ENCODE peak calls at places on chromosomes 16 and 17, in four cellular contexts. N is fibroblast of lung, X is GM23338, A is astrocyte. R is an unnamed sample.

GRCh38 chr16:19884021-19884485 is 595 bp downstream of the GPRC5B start:
- DNase-seq in N (no peak), X (peak), A (no peak), R (no peak)

GRCh38 chr16:50102046-50102756 is 36.4 kb downstream of the HEATR3 start:
- DNase-seq in N (peak), X (no peak), A (peak), R (peak)

GRCh38 chr17:45311406-45311761 is 5.4 kb downstream of the MAP3K14 start:
- DNase-seq in N (no peak), X (no peak), A (no peak), R (no peak)

GRCh38 chr16:51898872-51899271 is 648.1 kb downstream of the TOX3 start:
- DNase-seq in N (no peak), X (no peak), A (no peak), R (no peak)

GRCh38 chr17:81241648-81242420 is 2.7 kb downstream of the NDUFAF8 start:
- DNase-seq in N (peak), X (peak), A (no peak), R (no peak)

GRCh38 chr17:74123866-74124265 is 79.6 kb upstream of the RPL38 start:
- DNase-seq in N (no peak), X (no peak), A (no peak), R (no peak)

GRCh38 chr16:69311533-69312388 is 611 bp downstream of the VPS4A start:
- DNase-seq in N (peak), X (peak), A (no peak), R (no peak)

GRCh38 chr16:69724981-69725479 is 1.3 kb downstream of the NQO1 start:
- DNase-seq in N (no peak), X (peak), A (no peak), R (no peak)

GRCh38 chr17:80260791-80261158 is at the start of gene RNF213:
- DNase-seq in N (peak), X (peak), A (no peak), R (no peak)

GRCh38 chr16:85004587-85005205 is 6.6 kb downstream of the ZDHHC7 start:
- DNase-seq in N (peak), X (no peak), A (peak), R (peak)

GRCh38 chr17:45221081-45221996 is at the start of gene FMNL1:
- DNase-seq in N (no peak), X (peak), A (no peak), R (no peak)

GRCh38 chr17:82445542-82445941 is 5.0 kb downstream of the CYBC1 start:
- DNase-seq in N (no peak), X (no peak), A (no peak), R (no peak)

GRCh38 chr16:46808997-46809396 is 22.0 kb downstream of the C16orf87 start:
- DNase-seq in N (no peak), X (no peak), A (no peak), R (no peak)

GRCh38 chr17:51046527-51047384 is 73.9 kb downstream of the SPAG9 start:
- DNase-seq in N (peak), X (peak), A (peak), R (no peak)

GRCh38 chr17:55436224-55437164 is 14.9 kb upstream of the MMD start:
- DNase-seq in N (no peak), X (no peak), A (no peak), R (no peak)

GRCh38 chr17:81000631-81001357 is 9.2 kb downstream of the CHMP6 start:
- DNase-seq in N (no peak), X (no peak), A (no peak), R (no peak)

GRCh38 chr16:49698416-49698815 is 157.5 kb downstream of the ZNF423 start:
- DNase-seq in N (peak), X (peak), A (peak), R (no peak)

GRCh38 chr17:82367724-82368524 is 3.6 kb upstream of the UTS2R start:
- DNase-seq in N (no peak), X (peak), A (no peak), R (no peak)

GRCh38 chr16:49013727-49014080 is 267.9 kb downstream of the CBLN1 start:
- DNase-seq in N (no peak), X (no peak), A (no peak), R (no peak)

GRCh38 chr17:30476726-30477082 is 504 bp upstream of the GOSR1 start:
- DNase-seq in N (no peak), X (peak), A (peak), R (no peak)

GRCh38 chr16:57355898-57356414 is 2.6 kb upstream of the CCL22 start:
- DNase-seq in N (no peak), X (no peak), A (no peak), R (no peak)

GRCh38 chr17:78785663-78786057 is 3.6 kb upstream of the CYTH1 start:
- DNase-seq in N (no peak), X (peak), A (no peak), R (no peak)

GRCh38 chr16:2468725-2469398 is 2.2 kb upstream of the NTN3 start:
- DNase-seq in N (no peak), X (peak), A (no peak), R (no peak)

GRCh38 chr16:10935491-10935890 is 6.8 kb downstream of the DEXI start:
- DNase-seq in N (no peak), X (no peak), A (no peak), R (no peak)

GRCh38 chr17:37220609-37220953 is 155.2 kb upstream of the C17orf78 start:
- DNase-seq in N (peak), X (peak), A (no peak), R (no peak)

GRCh38 chr16:49557070-49557446 is 183.5 kb downstream of the C16orf78 start:
- DNase-seq in N (no peak), X (peak), A (no peak), R (no peak)

GRCh38 chr16:72168365-72168764 is 3.6 kb downstream of the PMFBP1 start:
- DNase-seq in N (no peak), X (no peak), A (no peak), R (no peak)

GRCh38 chr16:14559809-14560227 is 70.2 kb downstream of the PARN start:
- DNase-seq in N (no peak), X (no peak), A (peak), R (no peak)

GRCh38 chr17:60167095-60167741 is 17.4 kb downstream of the CA4 start:
- DNase-seq in N (no peak), X (no peak), A (no peak), R (no peak)

GRCh38 chr17:8075081-8075480 is 12.4 kb downstream of the ALOX12B start:
- DNase-seq in N (no peak), X (no peak), A (no peak), R (no peak)

GRCh38 chr16:50306287-50306686 is 39.9 kb downstream of the ADCY7 start:
- DNase-seq in N (no peak), X (no peak), A (no peak), R (no peak)

GRCh38 chr17:2792541-2793169 is 3.6 kb upstream of the RAP1GAP2 start:
- DNase-seq in N (no peak), X (no peak), A (no peak), R (no peak)

DNA sequence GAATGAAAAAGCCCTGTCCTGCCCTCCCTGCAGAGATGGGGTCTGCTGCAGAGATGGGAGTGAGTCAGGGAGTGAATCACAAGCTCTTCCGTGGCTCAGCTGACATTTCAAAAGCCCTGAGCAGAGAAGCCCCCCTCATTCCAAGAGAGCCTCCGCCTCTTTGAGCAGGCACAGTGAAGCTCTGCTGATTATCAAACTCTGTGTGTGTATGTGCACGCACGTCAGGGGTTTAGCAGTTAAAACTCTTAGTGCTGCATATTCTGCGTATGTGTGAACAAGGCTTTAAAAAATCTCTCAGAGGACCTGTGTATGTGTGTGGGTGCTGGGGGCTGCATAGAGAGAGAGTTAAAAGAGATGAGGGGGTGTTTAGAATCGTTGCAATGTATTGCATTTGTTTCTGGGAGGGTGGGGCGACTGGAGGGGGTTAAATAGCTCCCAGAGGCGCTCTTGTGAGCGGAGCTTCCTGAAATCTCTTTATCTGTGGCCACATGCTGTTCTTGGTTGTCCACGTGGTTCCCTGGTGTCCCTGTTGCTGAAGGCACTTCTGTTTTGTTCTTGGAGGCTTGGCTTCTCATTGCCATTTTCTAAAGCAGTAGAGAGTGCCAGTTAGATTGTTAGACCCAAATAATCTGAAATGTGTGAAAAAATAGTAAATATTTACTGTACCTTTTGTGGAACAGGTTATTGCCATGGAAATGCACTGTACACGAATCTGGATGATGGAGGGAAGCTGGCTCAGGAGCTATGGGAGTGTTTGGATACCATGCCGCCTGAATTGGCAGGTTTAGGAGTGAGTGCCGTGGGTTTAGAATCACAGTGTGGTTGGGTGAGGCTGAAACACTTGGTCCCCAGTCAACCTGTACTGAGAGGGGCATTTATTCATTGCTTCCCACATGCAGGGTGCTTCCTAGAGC is 116.6 kb downstream of the PRKCB start:
- DNase-seq in N (no peak), X (no peak), A (peak), R (no peak)
- H3K27ac ChIP-seq in N (no peak), X (no peak), A (no peak), R (no peak)

DNA sequence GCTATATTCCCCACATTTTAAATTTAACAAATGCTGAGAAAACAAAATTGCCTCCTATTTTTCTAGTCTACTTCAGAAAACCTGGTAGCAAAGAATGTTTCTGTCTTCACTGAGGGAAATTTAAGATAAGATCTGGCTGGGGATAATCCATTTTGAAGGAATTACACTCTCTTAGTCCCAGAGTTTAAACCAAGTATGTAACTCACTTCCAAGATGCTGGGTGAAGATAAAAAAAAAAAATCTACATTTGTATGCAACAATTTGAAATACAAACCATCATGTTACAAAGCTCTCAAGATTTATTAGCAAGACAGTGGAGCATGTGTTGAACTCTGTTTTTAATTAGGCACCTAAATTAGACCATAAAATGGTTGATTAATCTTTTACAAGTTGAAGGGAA is 5.7 kb downstream of the HS3ST3B1 start:
- DNase-seq in N (peak), X (no peak), A (no peak), R (no peak)
- H3K4me3 ChIP-seq in N (no peak), X (peak), A (no peak), R (no peak)

DNA sequence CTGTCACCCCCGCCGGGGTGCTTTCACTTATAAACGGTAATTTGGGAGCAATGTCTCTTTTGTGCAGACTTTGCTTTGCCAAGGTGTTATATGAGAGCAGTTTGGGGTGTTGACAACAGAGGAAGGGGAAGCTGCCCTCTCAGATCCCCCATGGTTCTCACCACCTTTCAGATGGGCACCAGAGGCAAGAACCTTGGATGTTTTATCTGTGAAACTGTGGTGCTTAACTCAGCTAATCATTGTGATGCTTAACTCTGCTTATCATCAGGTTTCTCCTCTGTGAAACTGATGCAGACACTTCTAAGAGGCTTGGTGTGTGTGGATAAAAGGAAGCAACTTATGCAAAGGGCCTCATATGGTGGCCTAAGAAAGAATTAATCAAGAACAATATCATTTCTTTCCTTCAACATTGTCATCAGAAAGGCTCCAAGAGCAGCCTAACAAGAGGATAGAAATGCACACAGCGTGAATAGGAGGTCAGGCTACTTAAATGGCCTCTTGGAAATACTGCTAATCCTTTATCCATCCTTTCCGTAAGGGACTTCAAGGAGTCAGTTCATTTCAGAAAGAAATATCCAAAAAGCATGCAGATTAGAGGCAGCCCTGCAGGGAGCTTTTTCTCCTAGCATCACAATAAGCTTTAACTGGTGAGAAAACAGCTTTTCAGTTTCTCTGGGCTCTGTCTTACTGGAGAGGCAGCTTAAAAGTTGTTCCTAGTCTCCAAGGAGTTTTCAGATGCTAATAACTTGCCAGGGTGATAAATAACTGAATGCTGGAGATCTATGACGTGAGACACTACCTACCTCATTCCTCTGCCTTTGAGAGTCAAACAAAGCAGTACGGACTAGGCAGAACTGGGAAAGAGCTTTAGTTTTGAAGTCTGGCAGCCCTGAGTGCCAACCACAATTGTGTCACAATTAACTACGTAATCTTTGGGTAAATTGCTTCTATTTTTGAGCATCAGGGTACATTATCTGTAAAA is 55.0 kb upstream of the CLEC3A start:
- DNase-seq in N (no peak), X (peak), A (no peak), R (no peak)
- TF ChIP-seq EZH2 in N (no peak), X (no peak), A (no peak), R (no peak)

GRCh38 chr17:48056246-48056745 is 8.1 kb downstream of the NFE2L1 start:
- DNase-seq in N (no peak), X (peak), A (no peak), R (no peak)

GRCh38 chr17:48058393-48059124 is 10.4 kb downstream of the NFE2L1 start:
- DNase-seq in N (no peak), X (no peak), A (no peak), R (no peak)

GRCh38 chr17:48056879-48057278 is 8.7 kb downstream of the NFE2L1 start:
- DNase-seq in N (no peak), X (no peak), A (no peak), R (no peak)

GRCh38 chr17:48059125-48059668 is 11.0 kb downstream of the NFE2L1 start:
- DNase-seq in N (no peak), X (no peak), A (no peak), R (no peak)

DNA sequence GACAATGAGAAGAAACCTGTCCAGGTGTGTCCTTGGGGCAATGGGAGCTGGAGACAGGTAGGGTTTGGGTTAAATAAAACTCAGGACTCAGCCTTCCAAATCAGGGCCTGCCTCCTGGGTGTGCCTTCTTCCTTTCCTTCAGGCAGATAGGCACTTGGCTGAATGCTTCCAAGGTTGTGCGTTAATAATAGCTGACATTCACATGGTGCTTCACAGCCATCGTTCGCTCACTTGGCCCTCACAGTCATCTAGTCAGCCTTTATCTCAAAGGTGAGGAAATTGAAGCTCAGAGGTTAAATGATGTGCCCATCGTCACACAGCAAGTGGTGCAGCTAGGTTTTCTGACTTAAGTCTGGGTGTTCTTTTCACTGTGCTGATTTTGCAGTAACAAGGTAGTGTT is 9.5 kb downstream of the NFE2L1 start:
- DNase-seq in N (no peak), X (no peak), A (no peak), R (no peak)
- H3K27ac ChIP-seq in N (no peak), X (peak), A (no peak), R (peak)

DNA sequence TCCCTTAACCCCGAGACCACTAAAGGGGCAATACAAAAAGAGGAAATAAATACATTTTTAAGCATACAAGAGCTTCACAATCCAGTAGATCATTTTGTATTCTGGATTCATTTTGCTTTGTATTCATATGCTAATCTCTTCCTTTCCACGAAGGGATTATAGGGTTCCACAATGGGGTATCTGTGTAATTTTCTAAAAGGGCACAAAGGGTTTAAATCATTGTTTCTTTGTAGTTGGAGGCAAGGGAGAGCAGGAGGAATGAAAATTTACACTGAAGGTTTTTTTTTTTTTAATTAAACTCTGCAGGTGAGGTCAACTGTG is 592 bp upstream of the NUFIP2 start:
- DNase-seq in N (no peak), X (no peak), A (no peak), R (no peak)
- H3K4me3 ChIP-seq in N (peak), X (peak), A (peak), R (peak)